ENCODE peak calls at places on chromosomes 12 and 14, in eight cellular contexts. One of them, this sample, is unnamed.
A peak's percentile ranks its signal among the peaks of the same experiment; 100 is the strongest.

GRCh38 chr12:85805654-85806053 is 30.6 kb downstream of the RASSF9 start:
- DNase-seq in colonic mucosa: no peak
- DNase-seq in activated gamma-delta T cell treated with anti-CD3 and anti-CD28 coated beads, Interleukin-2, amount 50 U/mL, for 16 hours: no peak
- DNase-seq in NCI-H2107: no peak
- DNase-seq in midbrain: no peak
- DNase-seq in stimulated activated CD8-positive, alpha-beta memory T cell treated with anti-CD3 and anti-CD28 coated beads, Interleukin-15, amount 100 ng/mL, for 1 hour: no peak
- DNase-seq in kidney glomerular epithelial cell: no peak
- DNase-seq in GM19239: no peak
- DNase-seq in this sample: peak; percentile 91

GRCh38 chr14:104355101-104355691 is 216.8 kb downstream of the KIF26A start:
- DNase-seq in GM19239: no peak
- DNase-seq in activated gamma-delta T cell treated with anti-CD3 and anti-CD28 coated beads, Interleukin-2, amount 50 U/mL, for 16 hours: no peak
- DNase-seq in kidney glomerular epithelial cell: no peak
- DNase-seq in NCI-H2107: no peak
- DNase-seq in stimulated activated CD8-positive, alpha-beta memory T cell treated with anti-CD3 and anti-CD28 coated beads, Interleukin-15, amount 100 ng/mL, for 1 hour: no peak
- DNase-seq in colonic mucosa: no peak
- DNase-seq in midbrain: no peak
- DNase-seq in this sample: no peak

GRCh38 chr12:124805876-124806668 is 57.6 kb downstream of the SCARB1 start:
- DNase-seq in GM19239: no peak
- DNase-seq in colonic mucosa: no peak
- DNase-seq in NCI-H2107: no peak
- DNase-seq in stimulated activated CD8-positive, alpha-beta memory T cell treated with anti-CD3 and anti-CD28 coated beads, Interleukin-15, amount 100 ng/mL, for 1 hour: no peak
- DNase-seq in kidney glomerular epithelial cell: no peak
- DNase-seq in activated gamma-delta T cell treated with anti-CD3 and anti-CD28 coated beads, Interleukin-2, amount 50 U/mL, for 16 hours: no peak
- DNase-seq in midbrain: no peak
- DNase-seq in this sample: no peak

GRCh38 chr12:122080149-122081107 is 1.9 kb downstream of the MLXIP start:
- DNase-seq in stimulated activated CD8-positive, alpha-beta memory T cell treated with anti-CD3 and anti-CD28 coated beads, Interleukin-15, amount 100 ng/mL, for 1 hour: no peak
- DNase-seq in activated gamma-delta T cell treated with anti-CD3 and anti-CD28 coated beads, Interleukin-2, amount 50 U/mL, for 16 hours: no peak
- DNase-seq in midbrain: peak; percentile 54
- DNase-seq in colonic mucosa: peak; percentile 84
- DNase-seq in NCI-H2107: no peak
- DNase-seq in kidney glomerular epithelial cell: peak; percentile 85
- DNase-seq in GM19239: no peak
- DNase-seq in this sample: peak; percentile 82

GRCh38 chr14:59481407-59482119 is 2.6 kb downstream of the L3HYPDH start:
- DNase-seq in stimulated activated CD8-positive, alpha-beta memory T cell treated with anti-CD3 and anti-CD28 coated beads, Interleukin-15, amount 100 ng/mL, for 1 hour: no peak
- DNase-seq in GM19239: no peak
- DNase-seq in midbrain: no peak
- DNase-seq in colonic mucosa: no peak
- DNase-seq in kidney glomerular epithelial cell: peak; percentile 33
- DNase-seq in activated gamma-delta T cell treated with anti-CD3 and anti-CD28 coated beads, Interleukin-2, amount 50 U/mL, for 16 hours: no peak
- DNase-seq in NCI-H2107: no peak
- DNase-seq in this sample: peak; percentile 66

GRCh38 chr14:99728981-99729451 is 44.9 kb downstream of the CYP46A1 start:
- DNase-seq in activated gamma-delta T cell treated with anti-CD3 and anti-CD28 coated beads, Interleukin-2, amount 50 U/mL, for 16 hours: no peak
- DNase-seq in GM19239: no peak
- DNase-seq in NCI-H2107: no peak
- DNase-seq in stimulated activated CD8-positive, alpha-beta memory T cell treated with anti-CD3 and anti-CD28 coated beads, Interleukin-15, amount 100 ng/mL, for 1 hour: no peak
- DNase-seq in midbrain: no peak
- DNase-seq in colonic mucosa: peak; percentile 10
- DNase-seq in kidney glomerular epithelial cell: no peak
- DNase-seq in this sample: no peak

GRCh38 chr14:74495356-74495755 is 1.8 kb downstream of the ISCA2 start:
- DNase-seq in activated gamma-delta T cell treated with anti-CD3 and anti-CD28 coated beads, Interleukin-2, amount 50 U/mL, for 16 hours: no peak
- DNase-seq in GM19239: no peak
- DNase-seq in kidney glomerular epithelial cell: no peak
- DNase-seq in midbrain: no peak
- DNase-seq in stimulated activated CD8-positive, alpha-beta memory T cell treated with anti-CD3 and anti-CD28 coated beads, Interleukin-15, amount 100 ng/mL, for 1 hour: no peak
- DNase-seq in NCI-H2107: no peak
- DNase-seq in colonic mucosa: no peak
- DNase-seq in this sample: no peak

GRCh38 chr14:103128631-103129300 is 5.5 kb downstream of the TNFAIP2 start:
- DNase-seq in activated gamma-delta T cell treated with anti-CD3 and anti-CD28 coated beads, Interleukin-2, amount 50 U/mL, for 16 hours: no peak
- DNase-seq in kidney glomerular epithelial cell: no peak
- DNase-seq in NCI-H2107: no peak
- DNase-seq in midbrain: no peak
- DNase-seq in colonic mucosa: no peak
- DNase-seq in stimulated activated CD8-positive, alpha-beta memory T cell treated with anti-CD3 and anti-CD28 coated beads, Interleukin-15, amount 100 ng/mL, for 1 hour: no peak
- DNase-seq in GM19239: peak; percentile 4
- DNase-seq in this sample: no peak